ENCODE peak calls at places on chromosomes 4 and X, in nine cellular contexts. F is activated CD4-positive, alpha-beta T cell treated with anti-CD3 and anti-CD28 coated beads, Interleukin-2, amount 50 U/mL, for 48 hours; N is hypothalamus; O is NAMALWA; Q is GM23248; U is NCI-H526; C is stimulated activated CD4-positive, alpha-beta T cell treated with anti-CD3 and anti-CD28 coated beads, Interleukin-1b, Interleukin-23, amount 100 ng/mL, for 4 hours; J is HepG2; G is lung. W is an unnamed sample.

GRCh38 chr4:57501715-57502114 is 391.5 kb upstream of the IGFBP7 start:
- DNase-seq in Q (peak), N (no peak), F (no peak), J (no peak), C (no peak), U (no peak), O (no peak), G (no peak), W (no peak)

GRCh38 chr4:168501407-168501806 is 4.6 kb downstream of the PALLD start:
- DNase-seq in O (no peak), J (peak), F (no peak), C (no peak), N (no peak), U (no peak), Q (no peak), G (no peak), W (no peak)

GRCh38 chrX:67604979-67605703 is 61.3 kb downstream of the AR start:
- DNase-seq in O (no peak), N (no peak), C (no peak), U (no peak), F (no peak), G (no peak), Q (peak), J (no peak), W (no peak)

GRCh38 chr4:123127218-123127617 is 204.8 kb upstream of the NUDT6 start:
- DNase-seq in G (no peak), C (no peak), Q (peak), J (no peak), N (no peak), F (no peak), U (peak), O (no peak), W (no peak)

GRCh38 chr4:161457311-161457710 is 706.5 kb downstream of the FSTL5 start:
- DNase-seq in F (no peak), Q (no peak), U (no peak), N (no peak), O (no peak), C (no peak), J (no peak), G (no peak), W (no peak)

GRCh38 chr4:2354127-2354526 is 64.3 kb downstream of the ZFYVE28 start:
- DNase-seq in F (no peak), Q (peak), J (no peak), N (no peak), C (no peak), G (no peak), U (no peak), O (peak), W (no peak)

GRCh38 chr4:70721747-70722146 is at the start of gene RUFY3:
- DNase-seq in Q (peak), U (peak), F (no peak), J (no peak), O (no peak), N (peak), C (no peak), G (no peak), W (peak)

GRCh38 chr4:17236686-17237085 is 275.2 kb downstream of the QDPR start:
- DNase-seq in C (no peak), J (no peak), Q (peak), G (no peak), N (no peak), U (no peak), O (no peak), F (no peak), W (no peak)

GRCh38 chr4:75919914-75920313 is 17.7 kb upstream of the PPEF2 start:
- DNase-seq in U (no peak), G (no peak), O (no peak), N (no peak), C (no peak), F (no peak), Q (peak), J (no peak), W (peak)

GRCh38 chrX:150899191-150899757 is 806 bp upstream of the CD99L2 start:
- DNase-seq in G (peak), U (peak), F (peak), O (peak), J (no peak), C (no peak), Q (peak), N (peak), W (peak)